ENCODE peak calls at places on chromosomes 6 and 20, in seven cellular contexts. One of them, this sample, is unnamed.

GRCh38 chr6:113596907-113597583 is 260.1 kb upstream of the MARCKS start:
- DNase-seq in ovary: peak
- DNase-seq in RWPE1: no peak
- DNase-seq in progenitor cell of endocrine pancreas: no peak
- DNase-seq in fibroblast of pulmonary artery: no peak
- DNase-seq in caudate nucleus: no peak
- DNase-seq in NCI-H2081 treated with DMSO at 0.1 percent for 48 hours: peak
- DNase-seq in this sample: no peak

GRCh38 chr20:59010321-59010994 is 3.4 kb upstream of the CTSZ start:
- DNase-seq in NCI-H2081 treated with DMSO at 0.1 percent for 48 hours: no peak
- DNase-seq in ovary: no peak
- DNase-seq in RWPE1: peak
- DNase-seq in fibroblast of pulmonary artery: peak
- DNase-seq in caudate nucleus: no peak
- DNase-seq in progenitor cell of endocrine pancreas: no peak
- DNase-seq in this sample: peak

GRCh38 chr6:116363759-116364158 is 7.0 kb upstream of the DSE start:
- DNase-seq in NCI-H2081 treated with DMSO at 0.1 percent for 48 hours: no peak
- DNase-seq in RWPE1: no peak
- DNase-seq in progenitor cell of endocrine pancreas: no peak
- DNase-seq in fibroblast of pulmonary artery: peak
- DNase-seq in ovary: no peak
- DNase-seq in caudate nucleus: no peak
- DNase-seq in this sample: peak

GRCh38 chr6:84103029-84103428 is 69.5 kb downstream of the MRAP2 start:
- DNase-seq in caudate nucleus: no peak
- DNase-seq in progenitor cell of endocrine pancreas: no peak
- DNase-seq in ovary: no peak
- DNase-seq in NCI-H2081 treated with DMSO at 0.1 percent for 48 hours: no peak
- DNase-seq in RWPE1: no peak
- DNase-seq in fibroblast of pulmonary artery: no peak
- DNase-seq in this sample: no peak

GRCh38 chr6:39327516-39327915 is 5.0 kb upstream of the KCNK16 start:
- DNase-seq in caudate nucleus: no peak
- DNase-seq in NCI-H2081 treated with DMSO at 0.1 percent for 48 hours: no peak
- DNase-seq in progenitor cell of endocrine pancreas: no peak
- DNase-seq in fibroblast of pulmonary artery: no peak
- DNase-seq in ovary: no peak
- DNase-seq in RWPE1: no peak
- DNase-seq in this sample: no peak

GRCh38 chr6:26071135-26071534 is 16.1 kb upstream of the HFE start:
- DNase-seq in fibroblast of pulmonary artery: peak
- DNase-seq in progenitor cell of endocrine pancreas: no peak
- DNase-seq in NCI-H2081 treated with DMSO at 0.1 percent for 48 hours: no peak
- DNase-seq in caudate nucleus: no peak
- DNase-seq in ovary: no peak
- DNase-seq in RWPE1: no peak
- DNase-seq in this sample: no peak

GRCh38 chr6:20458051-20458894 is 56.6 kb downstream of the E2F3 start:
- DNase-seq in progenitor cell of endocrine pancreas: no peak
- DNase-seq in ovary: no peak
- DNase-seq in caudate nucleus: no peak
- DNase-seq in fibroblast of pulmonary artery: no peak
- DNase-seq in RWPE1: no peak
- DNase-seq in NCI-H2081 treated with DMSO at 0.1 percent for 48 hours: no peak
- DNase-seq in this sample: no peak

GRCh38 chr6:54431466-54431865 is 123.2 kb downstream of the TINAG start:
- DNase-seq in fibroblast of pulmonary artery: peak
- DNase-seq in caudate nucleus: no peak
- DNase-seq in progenitor cell of endocrine pancreas: no peak
- DNase-seq in ovary: no peak
- DNase-seq in NCI-H2081 treated with DMSO at 0.1 percent for 48 hours: no peak
- DNase-seq in RWPE1: no peak
- DNase-seq in this sample: no peak

GRCh38 chr6:108176281-108177089 is 10.7 kb downstream of the NR2E1 start:
- DNase-seq in RWPE1: no peak
- DNase-seq in progenitor cell of endocrine pancreas: no peak
- DNase-seq in NCI-H2081 treated with DMSO at 0.1 percent for 48 hours: no peak
- DNase-seq in caudate nucleus: no peak
- DNase-seq in fibroblast of pulmonary artery: no peak
- DNase-seq in ovary: no peak
- DNase-seq in this sample: no peak

GRCh38 chr6:125752773-125753172 is 3.3 kb downstream of the HEY2 start:
- DNase-seq in fibroblast of pulmonary artery: no peak
- DNase-seq in ovary: no peak
- DNase-seq in progenitor cell of endocrine pancreas: no peak
- DNase-seq in NCI-H2081 treated with DMSO at 0.1 percent for 48 hours: no peak
- DNase-seq in RWPE1: no peak
- DNase-seq in caudate nucleus: no peak
- DNase-seq in this sample: no peak

GRCh38 chr6:12113190-12113578 is 101.1 kb downstream of the HIVEP1 start:
- DNase-seq in fibroblast of pulmonary artery: peak
- DNase-seq in progenitor cell of endocrine pancreas: no peak
- DNase-seq in RWPE1: peak
- DNase-seq in caudate nucleus: no peak
- DNase-seq in NCI-H2081 treated with DMSO at 0.1 percent for 48 hours: no peak
- DNase-seq in ovary: no peak
- DNase-seq in this sample: peak

GRCh38 chr6:19444481-19444880 is 392.7 kb upstream of the ID4 start:
- DNase-seq in ovary: no peak
- DNase-seq in RWPE1: no peak
- DNase-seq in NCI-H2081 treated with DMSO at 0.1 percent for 48 hours: no peak
- DNase-seq in caudate nucleus: no peak
- DNase-seq in fibroblast of pulmonary artery: peak
- DNase-seq in progenitor cell of endocrine pancreas: no peak
- DNase-seq in this sample: no peak

GRCh38 chr20:58349586-58349985 is 39.4 kb upstream of the VAPB start:
- DNase-seq in NCI-H2081 treated with DMSO at 0.1 percent for 48 hours: no peak
- DNase-seq in RWPE1: peak
- DNase-seq in progenitor cell of endocrine pancreas: no peak
- DNase-seq in caudate nucleus: no peak
- DNase-seq in fibroblast of pulmonary artery: peak
- DNase-seq in ovary: no peak
- DNase-seq in this sample: peak

GRCh38 chr6:160077526-160077925 is 44.1 kb upstream of the SLC22A1 start:
- DNase-seq in progenitor cell of endocrine pancreas: no peak
- DNase-seq in caudate nucleus: no peak
- DNase-seq in ovary: no peak
- DNase-seq in NCI-H2081 treated with DMSO at 0.1 percent for 48 hours: no peak
- DNase-seq in fibroblast of pulmonary artery: no peak
- DNase-seq in RWPE1: no peak
- DNase-seq in this sample: no peak

GRCh38 chr6:12516070-12516469 is 200.5 kb upstream of the PHACTR1 start:
- DNase-seq in fibroblast of pulmonary artery: peak
- DNase-seq in caudate nucleus: no peak
- DNase-seq in ovary: no peak
- DNase-seq in RWPE1: no peak
- DNase-seq in NCI-H2081 treated with DMSO at 0.1 percent for 48 hours: no peak
- DNase-seq in progenitor cell of endocrine pancreas: no peak
- DNase-seq in this sample: peak

GRCh38 chr6:157263881-157264397 is 59.4 kb downstream of the TMEM242 start:
- DNase-seq in RWPE1: no peak
- DNase-seq in ovary: no peak
- DNase-seq in NCI-H2081 treated with DMSO at 0.1 percent for 48 hours: no peak
- DNase-seq in progenitor cell of endocrine pancreas: no peak
- DNase-seq in caudate nucleus: no peak
- DNase-seq in fibroblast of pulmonary artery: no peak
- DNase-seq in this sample: no peak

GRCh38 chr20:1203630-1204029 is 376 bp downstream of the C20orf202 start:
- DNase-seq in RWPE1: no peak
- DNase-seq in NCI-H2081 treated with DMSO at 0.1 percent for 48 hours: no peak
- DNase-seq in fibroblast of pulmonary artery: no peak
- DNase-seq in caudate nucleus: no peak
- DNase-seq in ovary: no peak
- DNase-seq in progenitor cell of endocrine pancreas: no peak
- DNase-seq in this sample: no peak

GRCh38 chr6:26044140-26045045 is 42.8 kb upstream of the HFE start:
- DNase-seq in caudate nucleus: no peak
- DNase-seq in progenitor cell of endocrine pancreas: no peak
- DNase-seq in RWPE1: no peak
- DNase-seq in ovary: peak
- DNase-seq in NCI-H2081 treated with DMSO at 0.1 percent for 48 hours: no peak
- DNase-seq in fibroblast of pulmonary artery: no peak
- DNase-seq in this sample: peak

GRCh38 chr6:41373919-41374617 is 38.7 kb downstream of the NCR2 start:
- DNase-seq in ovary: no peak
- DNase-seq in fibroblast of pulmonary artery: peak
- DNase-seq in RWPE1: no peak
- DNase-seq in progenitor cell of endocrine pancreas: no peak
- DNase-seq in caudate nucleus: no peak
- DNase-seq in NCI-H2081 treated with DMSO at 0.1 percent for 48 hours: no peak
- DNase-seq in this sample: no peak

GRCh38 chr6:35687658-35688604 is 784 bp downstream of the FKBP5 start:
- DNase-seq in RWPE1: no peak
- DNase-seq in fibroblast of pulmonary artery: peak
- DNase-seq in ovary: peak
- DNase-seq in caudate nucleus: no peak
- DNase-seq in progenitor cell of endocrine pancreas: peak
- DNase-seq in NCI-H2081 treated with DMSO at 0.1 percent for 48 hours: no peak
- DNase-seq in this sample: peak

GRCh38 chr6:111208928-111209327 is 121.6 kb downstream of the SLC16A10 start:
- DNase-seq in caudate nucleus: no peak
- DNase-seq in progenitor cell of endocrine pancreas: no peak
- DNase-seq in RWPE1: no peak
- DNase-seq in fibroblast of pulmonary artery: no peak
- DNase-seq in NCI-H2081 treated with DMSO at 0.1 percent for 48 hours: no peak
- DNase-seq in ovary: no peak
- DNase-seq in this sample: no peak

GRCh38 chr20:3121271-3121911 is 36.9 kb upstream of the AVP start:
- DNase-seq in RWPE1: no peak
- DNase-seq in progenitor cell of endocrine pancreas: no peak
- DNase-seq in fibroblast of pulmonary artery: no peak
- DNase-seq in caudate nucleus: no peak
- DNase-seq in NCI-H2081 treated with DMSO at 0.1 percent for 48 hours: no peak
- DNase-seq in ovary: no peak
- DNase-seq in this sample: no peak

GRCh38 chr6:142374090-142374783 is 72.4 kb downstream of the ADGRG6 start:
- DNase-seq in caudate nucleus: no peak
- DNase-seq in progenitor cell of endocrine pancreas: no peak
- DNase-seq in ovary: no peak
- DNase-seq in NCI-H2081 treated with DMSO at 0.1 percent for 48 hours: no peak
- DNase-seq in RWPE1: no peak
- DNase-seq in fibroblast of pulmonary artery: no peak
- DNase-seq in this sample: no peak

GRCh38 chr20:6909608-6910007 is 142.1 kb downstream of the BMP2 start:
- DNase-seq in RWPE1: peak
- DNase-seq in caudate nucleus: no peak
- DNase-seq in ovary: no peak
- DNase-seq in fibroblast of pulmonary artery: no peak
- DNase-seq in NCI-H2081 treated with DMSO at 0.1 percent for 48 hours: no peak
- DNase-seq in progenitor cell of endocrine pancreas: no peak
- DNase-seq in this sample: peak

GRCh38 chr6:134373282-134373922 is 55.5 kb upstream of the SGK1 start:
- DNase-seq in progenitor cell of endocrine pancreas: no peak
- DNase-seq in fibroblast of pulmonary artery: peak
- DNase-seq in RWPE1: peak
- DNase-seq in ovary: no peak
- DNase-seq in caudate nucleus: no peak
- DNase-seq in NCI-H2081 treated with DMSO at 0.1 percent for 48 hours: no peak
- DNase-seq in this sample: peak

GRCh38 chr6:10520468-10520867 is 683 bp upstream of the GCNT2 start:
- DNase-seq in progenitor cell of endocrine pancreas: no peak
- DNase-seq in RWPE1: no peak
- DNase-seq in ovary: no peak
- DNase-seq in fibroblast of pulmonary artery: no peak
- DNase-seq in caudate nucleus: no peak
- DNase-seq in NCI-H2081 treated with DMSO at 0.1 percent for 48 hours: no peak
- DNase-seq in this sample: peak

GRCh38 chr20:50027611-50028105 is 44.9 kb downstream of the SNAI1 start:
- DNase-seq in progenitor cell of endocrine pancreas: no peak
- DNase-seq in RWPE1: peak
- DNase-seq in NCI-H2081 treated with DMSO at 0.1 percent for 48 hours: no peak
- DNase-seq in caudate nucleus: no peak
- DNase-seq in fibroblast of pulmonary artery: peak
- DNase-seq in ovary: peak
- DNase-seq in this sample: peak

GRCh38 chr20:22946594-22946993 is 88.5 kb upstream of the SSTR4 start:
- DNase-seq in progenitor cell of endocrine pancreas: no peak
- DNase-seq in NCI-H2081 treated with DMSO at 0.1 percent for 48 hours: no peak
- DNase-seq in fibroblast of pulmonary artery: peak
- DNase-seq in RWPE1: no peak
- DNase-seq in ovary: no peak
- DNase-seq in caudate nucleus: no peak
- DNase-seq in this sample: no peak

GRCh38 chr6:125808060-125808459 is 17.3 kb downstream of the NCOA7 start:
- DNase-seq in NCI-H2081 treated with DMSO at 0.1 percent for 48 hours: no peak
- DNase-seq in ovary: no peak
- DNase-seq in caudate nucleus: no peak
- DNase-seq in progenitor cell of endocrine pancreas: no peak
- DNase-seq in fibroblast of pulmonary artery: no peak
- DNase-seq in RWPE1: no peak
- DNase-seq in this sample: no peak

GRCh38 chr6:33279971-33280511 is 3.1 kb downstream of the B3GALT4 start:
- DNase-seq in RWPE1: peak
- DNase-seq in progenitor cell of endocrine pancreas: peak
- DNase-seq in NCI-H2081 treated with DMSO at 0.1 percent for 48 hours: no peak
- DNase-seq in caudate nucleus: no peak
- DNase-seq in fibroblast of pulmonary artery: peak
- DNase-seq in ovary: no peak
- DNase-seq in this sample: peak

GRCh38 chr6:39083111-39083702 is 31.8 kb downstream of the SAYSD1 start:
- DNase-seq in ovary: no peak
- DNase-seq in NCI-H2081 treated with DMSO at 0.1 percent for 48 hours: no peak
- DNase-seq in fibroblast of pulmonary artery: no peak
- DNase-seq in caudate nucleus: no peak
- DNase-seq in progenitor cell of endocrine pancreas: no peak
- DNase-seq in RWPE1: no peak
- DNase-seq in this sample: no peak

GRCh38 chr20:36784900-36785299 is 11.3 kb upstream of the DSN1 start:
- DNase-seq in ovary: no peak
- DNase-seq in NCI-H2081 treated with DMSO at 0.1 percent for 48 hours: no peak
- DNase-seq in RWPE1: no peak
- DNase-seq in caudate nucleus: no peak
- DNase-seq in fibroblast of pulmonary artery: no peak
- DNase-seq in progenitor cell of endocrine pancreas: no peak
- DNase-seq in this sample: no peak

GRCh38 chr20:364905-365794 is 15.4 kb upstream of the TRIB3 start:
- DNase-seq in ovary: no peak
- DNase-seq in fibroblast of pulmonary artery: peak
- DNase-seq in progenitor cell of endocrine pancreas: no peak
- DNase-seq in NCI-H2081 treated with DMSO at 0.1 percent for 48 hours: no peak
- DNase-seq in caudate nucleus: no peak
- DNase-seq in RWPE1: peak
- DNase-seq in this sample: peak

GRCh38 chr6:142698751-142699150 is 246.2 kb downstream of the HIVEP2 start:
- DNase-seq in caudate nucleus: no peak
- DNase-seq in NCI-H2081 treated with DMSO at 0.1 percent for 48 hours: no peak
- DNase-seq in RWPE1: no peak
- DNase-seq in progenitor cell of endocrine pancreas: no peak
- DNase-seq in fibroblast of pulmonary artery: no peak
- DNase-seq in ovary: no peak
- DNase-seq in this sample: peak